ENCODE peak calls at places on chromosomes 4 and X, in five cellular contexts. Q is WTC11, J is GM12878, O is H1, D is K562. T is an unnamed sample.

GRCh38 chr4:35520059-35520458 is 724.3 kb downstream of the ARAP2 start:
- DNase-seq in J (no peak), D (no peak), O (no peak), Q (no peak), T (no peak)

GRCh38 chr4:147546341-147546740 is 65.4 kb downstream of the EDNRA start:
- DNase-seq in Q (no peak), J (no peak), O (no peak), D (no peak), T (no peak)

GRCh38 chr4:106717094-106717493 is 319.0 kb downstream of the DKK2 start:
- DNase-seq in D (no peak), Q (no peak), J (no peak), O (no peak), T (no peak)

GRCh38 chrX:4572652-4573051 is 859.2 kb upstream of the PRKX start:
- DNase-seq in J (no peak), O (no peak), D (no peak), Q (no peak), T (no peak)

GRCh38 chr4:27368781-27369180 is 508.1 kb downstream of the STIM2 start:
- DNase-seq in J (no peak), O (no peak), Q (no peak), D (no peak), T (no peak)

GRCh38 chr4:140755811-140756291 is 334 bp downstream of the TBC1D9 start:
- DNase-seq in O (no peak), J (no peak), D (no peak), Q (peak; percentile 53), T (no peak)

GRCh38 chr4:153222162-153222789 is 18.0 kb downstream of the TRIM2 start:
- DNase-seq in J (no peak), O (no peak), Q (peak; percentile 60), D (no peak), T (no peak)

GRCh38 chr4:141473026-141473540 is 163.3 kb upstream of the IL15 start:
- DNase-seq in O (no peak), J (no peak), D (no peak), Q (no peak), T (no peak)

GRCh38 chr4:65007841-65008439 is 598.7 kb upstream of the TECRL start:
- DNase-seq in O (no peak), D (peak; percentile 26), Q (peak; percentile 23), J (no peak), T (peak; percentile 47)

GRCh38 chr4:147049940-147050852 is 104.5 kb upstream of the TTC29 start:
- DNase-seq in D (no peak), Q (no peak), O (no peak), J (no peak), T (no peak)

GRCh38 chr4:118279328-118279727 is 73.5 kb downstream of the PRSS12 start:
- DNase-seq in J (no peak), D (peak; percentile 12), O (no peak), Q (no peak), T (no peak)

GRCh38 chrX:56800801-56801200 is 71.8 kb downstream of the NBDY start:
- DNase-seq in O (no peak), D (peak; percentile 16), Q (no peak), J (no peak), T (no peak)

GRCh38 chr4:105710678-105711077 is 2.1 kb downstream of the GSTCD start:
- DNase-seq in D (peak; percentile 38), J (no peak), Q (no peak), O (no peak), T (no peak)

GRCh38 chr4:22356996-22357596 is 158.8 kb downstream of the ADGRA3 start:
- DNase-seq in O (no peak), J (no peak), D (no peak), Q (no peak), T (no peak)

GRCh38 chr4:62302710-62303109 is 1102.6 kb downstream of the ADGRL3 start:
- DNase-seq in O (no peak), D (no peak), J (no peak), Q (no peak), T (no peak)

GRCh38 chrX:74458738-74459137 is 37.4 kb downstream of the SLC16A2 start:
- DNase-seq in J (no peak), Q (no peak), O (no peak), D (no peak), T (no peak)

GRCh38 chr4:59553739-59554126 is 1646.4 kb upstream of the ADGRL3 start:
- DNase-seq in Q (no peak), J (no peak), O (no peak), D (no peak), T (no peak)

GRCh38 chrX:1443496-1444075 is 9.1 kb downstream of the ASMTL start:
- DNase-seq in J (no peak), D (no peak), Q (peak; percentile 7), O (no peak), T (no peak)

GRCh38 chr4:15110120-15110571 is 107.9 kb downstream of the CPEB2 start:
- DNase-seq in Q (no peak), J (no peak), D (no peak), O (no peak), T (no peak)

GRCh38 chr4:7823416-7823824 is 116.2 kb downstream of the AFAP1 start:
- DNase-seq in Q (no peak), D (no peak), J (no peak), O (no peak), T (peak; percentile 66)

GRCh38 chr4:21415728-21416127 is 532.8 kb downstream of the KCNIP4 start:
- DNase-seq in J (no peak), O (no peak), Q (no peak), D (no peak), T (no peak)

GRCh38 chr4:81457345-81457744 is 14.4 kb downstream of the RASGEF1B start:
- DNase-seq in D (no peak), Q (no peak), O (no peak), J (no peak), T (no peak)

GRCh38 chrX:72100824-72101351 is 30.8 kb downstream of the RTL5 start:
- DNase-seq in O (no peak), J (peak; percentile 70), Q (no peak), D (no peak), T (no peak)

GRCh38 chr4:7763788-7764187 is 175.9 kb downstream of the AFAP1 start:
- DNase-seq in Q (no peak), O (no peak), D (no peak), J (no peak), T (no peak)

GRCh38 chr4:142329304-142329703 is 516.8 kb downstream of the INPP4B start:
- DNase-seq in O (no peak), D (no peak), Q (no peak), J (no peak), T (no peak)

GRCh38 chrX:109533631-109534030 is 3.0 kb upstream of the NXT2 start:
- DNase-seq in D (no peak), Q (no peak), J (no peak), O (no peak), T (no peak)

GRCh38 chr4:38230121-38230728 is 270.0 kb downstream of the PTTG2 start:
- DNase-seq in O (no peak), Q (no peak), D (peak; percentile 82), J (no peak), T (no peak)

GRCh38 chr4:186021461-186022167 is 47.3 kb upstream of the TLR3 start:
- DNase-seq in D (peak; percentile 7), Q (peak; percentile 73), O (no peak), J (no peak), T (peak; percentile 30)

GRCh38 chrX:50469206-50469605 is 1.4 kb downstream of the DGKK start:
- DNase-seq in O (no peak), D (no peak), Q (peak; percentile 27), J (no peak), T (no peak)

GRCh38 chrX:65688403-65688881 is 21.0 kb downstream of the MSN start:
- DNase-seq in Q (no peak), D (no peak), J (peak; percentile 74), O (no peak), T (no peak)

GRCh38 chr4:47526281-47526680 is 41.2 kb downstream of the ATP10D start:
- DNase-seq in J (no peak), D (no peak), O (no peak), Q (no peak), T (no peak)

GRCh38 chr4:95985051-95985450 is 145.2 kb downstream of the PDHA2 start:
- DNase-seq in O (no peak), J (peak; percentile 4), D (no peak), Q (no peak), T (no peak)

GRCh38 chr4:95981591-95981990 is 141.7 kb downstream of the PDHA2 start:
- DNase-seq in D (no peak), O (no peak), J (no peak), Q (no peak), T (no peak)

GRCh38 chr4:95980877-95981360 is 141.0 kb downstream of the PDHA2 start:
- DNase-seq in Q (no peak), J (no peak), D (no peak), O (no peak), T (no peak)

GRCh38 chr4:95985791-95986190 is 145.9 kb downstream of the PDHA2 start:
- DNase-seq in D (no peak), O (no peak), J (no peak), Q (no peak), T (no peak)

DNA sequence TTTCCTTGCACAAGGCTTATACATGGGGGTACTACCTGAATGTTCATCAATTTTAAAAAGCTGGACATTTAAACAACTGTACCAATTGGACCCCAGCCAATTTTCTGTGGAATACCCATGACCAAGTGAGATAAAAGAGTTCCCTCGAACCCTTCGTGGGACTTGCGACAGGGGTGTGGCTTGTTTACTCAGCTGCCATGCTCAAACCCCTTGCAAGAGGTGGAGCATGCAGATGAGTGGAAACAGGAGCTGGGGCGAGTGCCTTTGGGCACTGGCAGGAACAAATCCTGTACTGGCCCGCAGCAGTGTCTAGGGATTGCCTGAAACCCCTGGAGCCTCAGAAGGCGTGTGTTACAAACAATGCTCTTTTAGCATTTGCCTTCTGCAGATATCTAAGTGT is 144.2 kb downstream of the PDHA2 start:
- DNase-seq in J (no peak), D (no peak), O (no peak), Q (no peak), T (no peak)
- TF ChIP-seq MAX in J (no peak), D (no peak), O (no peak), Q (no peak), T (no peak)

GRCh38 chr4:3369781-3370660 is 71.7 kb upstream of the HGFAC start:
- DNase-seq in J (no peak), Q (no peak), O (no peak), D (no peak), T (no peak)
- TF ChIP-seq ATF2 in J (no peak), Q (no peak), O (no peak), D (no peak), T (no peak)

GRCh38 chrX:15158736-15159406 is 111.0 kb downstream of the ASB9 start:
- DNase-seq in Q (no peak), D (no peak), J (peak; percentile 33), O (no peak), T (no peak)
- TF ChIP-seq MAX in Q (no peak), D (no peak), J (no peak), O (no peak), T (no peak)

GRCh38 chrX:139828037-139828436 is 104.8 kb downstream of the ATP11C start:
- DNase-seq in Q (no peak), O (no peak), D (no peak), J (no peak), T (peak; percentile 1)

GRCh38 chrX:139828830-139829229 is 104.0 kb downstream of the ATP11C start:
- DNase-seq in O (no peak), D (no peak), Q (no peak), J (no peak), T (no peak)

GRCh38 chrX:139823806-139824205 is 109.0 kb downstream of the ATP11C start:
- DNase-seq in D (no peak), Q (no peak), O (no peak), J (no peak), T (no peak)

GRCh38 chrX:139825618-139826017 is 107.2 kb downstream of the ATP11C start:
- DNase-seq in D (no peak), J (no peak), Q (no peak), O (no peak), T (no peak)

GRCh38 chrX:139826065-139827044 is 106.5 kb downstream of the ATP11C start:
- DNase-seq in Q (no peak), O (no peak), D (no peak), J (no peak), T (no peak)
- TF ChIP-seq ATF2 in Q (no peak), O (no peak), D (no peak), J (no peak), T (no peak)